ENCODE peak calls at places on chromosomes 6 and 20, in four cellular contexts. One of them, this sample, is unnamed.

GRCh38 chr6:158002249-158002950 is 20.7 kb downstream of the SYNJ2 start:
- DNase-seq in prostate gland: peak
- DNase-seq in tibial nerve: no peak
- DNase-seq in ovary: no peak
- DNase-seq in this sample: peak

GRCh38 chr6:170289108-170289931 is 1.6 kb downstream of the DLL1 start:
- DNase-seq in prostate gland: no peak
- DNase-seq in tibial nerve: no peak
- DNase-seq in ovary: no peak
- DNase-seq in this sample: no peak

GRCh38 chr6:128350416-128351254 is 169.8 kb downstream of the PTPRK start:
- DNase-seq in prostate gland: no peak
- DNase-seq in tibial nerve: no peak
- DNase-seq in ovary: no peak
- DNase-seq in this sample: no peak

GRCh38 chr6:157092736-157093135 is 230.6 kb downstream of the TMEM242 start:
- DNase-seq in prostate gland: no peak
- DNase-seq in tibial nerve: no peak
- DNase-seq in ovary: no peak
- DNase-seq in this sample: peak

GRCh38 chr6:1230689-1231605 is 81.0 kb upstream of the FOXQ1 start:
- DNase-seq in prostate gland: no peak
- DNase-seq in tibial nerve: no peak
- DNase-seq in ovary: no peak
- DNase-seq in this sample: peak

GRCh38 chr20:10763117-10763516 is 89.3 kb upstream of the JAG1 start:
- DNase-seq in prostate gland: no peak
- DNase-seq in tibial nerve: no peak
- DNase-seq in ovary: no peak
- DNase-seq in this sample: no peak

GRCh38 chr6:151317206-151317994 is 74.0 kb downstream of the ZBTB2 start:
- DNase-seq in prostate gland: no peak
- DNase-seq in tibial nerve: no peak
- DNase-seq in ovary: no peak
- DNase-seq in this sample: no peak

GRCh38 chr6:14359438-14359837 is 241.9 kb downstream of the CD83 start:
- DNase-seq in prostate gland: no peak
- DNase-seq in tibial nerve: no peak
- DNase-seq in ovary: no peak
- DNase-seq in this sample: no peak

GRCh38 chr6:129661478-129662405 is 48.2 kb downstream of the ARHGAP18 start:
- DNase-seq in prostate gland: no peak
- DNase-seq in tibial nerve: no peak
- DNase-seq in ovary: peak
- DNase-seq in this sample: peak

GRCh38 chr6:141169419-141169818 is 963.3 kb upstream of the GJE1 start:
- DNase-seq in prostate gland: no peak
- DNase-seq in tibial nerve: no peak
- DNase-seq in ovary: no peak
- DNase-seq in this sample: no peak

GRCh38 chr6:47579040-47579439 is 101.5 kb downstream of the CD2AP start:
- DNase-seq in prostate gland: no peak
- DNase-seq in tibial nerve: no peak
- DNase-seq in ovary: no peak
- DNase-seq in this sample: no peak

GRCh38 chr20:1391640-1392442 is 1.0 kb downstream of the FKBP1A start:
- DNase-seq in prostate gland: no peak
- DNase-seq in tibial nerve: no peak
- DNase-seq in ovary: no peak
- DNase-seq in this sample: peak

GRCh38 chr20:57990396-57990987 is 238.0 kb downstream of the ANKRD60 start:
- DNase-seq in prostate gland: no peak
- DNase-seq in tibial nerve: no peak
- DNase-seq in ovary: no peak
- DNase-seq in this sample: no peak

GRCh38 chr6:165233089-165233488 is 76.3 kb downstream of the C6orf118 start:
- DNase-seq in prostate gland: no peak
- DNase-seq in tibial nerve: no peak
- DNase-seq in ovary: no peak
- DNase-seq in this sample: no peak

GRCh38 chr6:32982702-32983492 is 14.5 kb downstream of the BRD2 start:
- DNase-seq in prostate gland: no peak
- DNase-seq in tibial nerve: no peak
- DNase-seq in ovary: no peak
- DNase-seq in this sample: no peak

GRCh38 chr20:58340151-58340550 is 30.6 kb downstream of the RAB22A start:
- DNase-seq in prostate gland: no peak
- DNase-seq in tibial nerve: no peak
- DNase-seq in ovary: no peak
- DNase-seq in this sample: peak

GRCh38 chr6:18269253-18269652 is 4.9 kb upstream of the DEK start:
- DNase-seq in prostate gland: no peak
- DNase-seq in tibial nerve: no peak
- DNase-seq in ovary: no peak
- DNase-seq in this sample: no peak

GRCh38 chr20:48769111-48769879 is 58.5 kb downstream of the PREX1 start:
- DNase-seq in prostate gland: no peak
- DNase-seq in tibial nerve: no peak
- DNase-seq in ovary: no peak
- DNase-seq in this sample: no peak

GRCh38 chr20:48772183-48772976 is 55.4 kb downstream of the PREX1 start:
- DNase-seq in prostate gland: no peak
- DNase-seq in tibial nerve: peak
- DNase-seq in ovary: no peak
- DNase-seq in this sample: no peak

GRCh38 chr20:48770700-48771099 is 57.1 kb downstream of the PREX1 start:
- DNase-seq in prostate gland: no peak
- DNase-seq in tibial nerve: no peak
- DNase-seq in ovary: no peak
- DNase-seq in this sample: no peak

GRCh38 chr20:48773837-48774418 is 53.9 kb downstream of the PREX1 start:
- DNase-seq in prostate gland: no peak
- DNase-seq in tibial nerve: no peak
- DNase-seq in ovary: no peak
- DNase-seq in this sample: no peak

GRCh38 chr20:48771542-48771941 is 56.3 kb downstream of the PREX1 start:
- DNase-seq in prostate gland: no peak
- DNase-seq in tibial nerve: no peak
- DNase-seq in ovary: no peak
- DNase-seq in this sample: no peak
- TF ChIP-seq POLR2A in prostate gland: no peak
- TF ChIP-seq POLR2A in tibial nerve: no peak
- TF ChIP-seq POLR2A in ovary: no peak
- TF ChIP-seq POLR2A in this sample: no peak

GRCh38 chr6:36383608-36384007 is 3.9 kb downstream of the ETV7 start:
- DNase-seq in prostate gland: no peak
- DNase-seq in tibial nerve: no peak
- DNase-seq in ovary: no peak
- DNase-seq in this sample: no peak

GRCh38 chr6:36384095-36384494 is 3.4 kb downstream of the ETV7 start:
- DNase-seq in prostate gland: no peak
- DNase-seq in tibial nerve: no peak
- DNase-seq in ovary: no peak
- DNase-seq in this sample: no peak

GRCh38 chr6:36389353-36389752 is 1.9 kb upstream of the ETV7 start:
- DNase-seq in prostate gland: no peak
- DNase-seq in tibial nerve: no peak
- DNase-seq in ovary: no peak
- DNase-seq in this sample: no peak

GRCh38 chr6:36386495-36387439 is 702 bp downstream of the ETV7 start:
- DNase-seq in prostate gland: peak
- DNase-seq in tibial nerve: no peak
- DNase-seq in ovary: peak
- DNase-seq in this sample: peak

GRCh38 chr6:36387440-36388303 is at the start of gene ETV7:
- DNase-seq in prostate gland: peak
- DNase-seq in tibial nerve: no peak
- DNase-seq in ovary: peak
- DNase-seq in this sample: peak
- TF ChIP-seq POLR2A in prostate gland: peak
- TF ChIP-seq POLR2A in tibial nerve: no peak
- TF ChIP-seq POLR2A in ovary: no peak
- TF ChIP-seq POLR2A in this sample: no peak

GRCh38 chr6:29680904-29681303 is at the start of gene ZFP57:
- DNase-seq in prostate gland: no peak
- DNase-seq in tibial nerve: no peak
- DNase-seq in ovary: no peak
- DNase-seq in this sample: no peak
- TF ChIP-seq POLR2A in prostate gland: no peak
- TF ChIP-seq POLR2A in tibial nerve: no peak
- TF ChIP-seq POLR2A in ovary: no peak
- TF ChIP-seq POLR2A in this sample: no peak

GRCh38 chr20:44765647-44766367 is 20.1 kb downstream of the KCNK15 start:
- DNase-seq in prostate gland: no peak
- DNase-seq in tibial nerve: no peak
- DNase-seq in ovary: no peak
- DNase-seq in this sample: peak
- TF ChIP-seq POLR2A in prostate gland: no peak
- TF ChIP-seq POLR2A in tibial nerve: no peak
- TF ChIP-seq POLR2A in ovary: no peak
- TF ChIP-seq POLR2A in this sample: no peak

This sample was measured in thyroid gland.